ENCODE peak calls at places on chromosomes 5 and 9, in nine cellular contexts. W, T, J, O, A, Q, B, D and X are unnamed samples.

GRCh38 chr5:34977934-34978616 is 48.7 kb downstream of the DNAJC21 start:
- DNase-seq in O (no peak), A (peak), T (no peak), J (no peak), B (no peak), Q (no peak), W (no peak), D (no peak), X (no peak)

GRCh38 chr9:83475741-83476140 is 62.5 kb downstream of the FRMD3 start:
- DNase-seq in B (no peak), W (no peak), A (no peak), T (no peak), D (no peak), O (no peak), Q (no peak), J (no peak), X (no peak)

GRCh38 chr5:69418559-69418958 is 3.6 kb downstream of the MARVELD2 start:
- DNase-seq in Q (no peak), D (no peak), A (no peak), O (no peak), W (no peak), T (no peak), B (no peak), J (no peak), X (no peak)

GRCh38 chr9:129383005-129383414 is 204.9 kb upstream of the IER5L start:
- DNase-seq in Q (peak), A (peak), B (peak), J (no peak), D (no peak), T (peak), O (peak), W (peak), X (no peak)

GRCh38 chr9:130561056-130561455 is 18.3 kb upstream of the FUBP3 start:
- DNase-seq in T (no peak), J (no peak), A (peak), B (no peak), O (no peak), W (no peak), D (no peak), Q (no peak), X (no peak)

GRCh38 chr9:13502503-13502902 is 223.0 kb upstream of the MPDZ start:
- DNase-seq in W (no peak), T (no peak), J (no peak), A (no peak), B (no peak), O (peak), Q (no peak), D (no peak), X (no peak)

GRCh38 chr9:37619806-37620205 is 27.4 kb upstream of the TOMM5 start:
- DNase-seq in A (no peak), B (no peak), O (no peak), D (no peak), Q (no peak), T (no peak), J (no peak), W (no peak), X (no peak)

GRCh38 chr5:77249475-77249874 is 39.0 kb downstream of the PDE8B start:
- DNase-seq in T (no peak), Q (no peak), J (no peak), O (no peak), W (no peak), B (no peak), A (no peak), D (no peak), X (no peak)

GRCh38 chr5:130678637-130679036 is 486.4 kb downstream of the HINT1 start:
- DNase-seq in Q (no peak), D (no peak), B (no peak), T (no peak), J (no peak), A (no peak), W (no peak), O (no peak), X (no peak)

GRCh38 chr9:94760646-94761045 is 34.1 kb downstream of the AOPEP start:
- DNase-seq in W (no peak), B (no peak), J (no peak), T (no peak), D (no peak), O (no peak), Q (no peak), A (no peak), X (no peak)

GRCh38 chr5:180639743-180640300 is 9.6 kb downstream of the FLT4 start:
- DNase-seq in A (no peak), T (no peak), O (no peak), Q (no peak), B (peak), D (no peak), W (no peak), J (no peak), X (no peak)

GRCh38 chr5:71633255-71634155 is 46.4 kb downstream of the MCCC2 start:
- DNase-seq in J (no peak), T (no peak), B (no peak), W (no peak), O (no peak), A (no peak), Q (no peak), D (no peak), X (no peak)

GRCh38 chr5:125484272-125485002 is 738.0 kb upstream of the ZNF608 start:
- DNase-seq in Q (peak), A (peak), D (no peak), J (peak), W (peak), O (peak), B (peak), T (no peak), X (no peak)

GRCh38 chr5:67154518-67155206 is 41.9 kb downstream of the CD180 start:
- DNase-seq in T (no peak), B (no peak), Q (no peak), D (no peak), A (no peak), W (peak), O (no peak), J (no peak), X (no peak)

GRCh38 chr5:73312146-73312871 is 136.3 kb downstream of the FOXD1 start:
- DNase-seq in O (peak), D (no peak), T (peak), J (peak), Q (peak), A (no peak), W (no peak), B (no peak), X (no peak)

GRCh38 chr5:168227973-168228615 is 63.4 kb upstream of the WWC1 start:
- DNase-seq in J (no peak), B (no peak), D (peak), W (no peak), A (no peak), T (no peak), Q (no peak), O (no peak), X (no peak)

GRCh38 chr9:129273136-129273895 is 95.3 kb upstream of the IER5L start:
- DNase-seq in W (no peak), D (no peak), B (peak), O (no peak), Q (no peak), A (no peak), T (peak), J (no peak), X (no peak)

GRCh38 chr9:21287280-21287679 is 17.8 kb downstream of the IFNA5 start:
- DNase-seq in W (no peak), J (no peak), O (no peak), T (no peak), B (no peak), A (no peak), D (no peak), Q (no peak), X (no peak)

GRCh38 chr5:68994645-68995044 is 99.2 kb upstream of the SLC30A5 start:
- DNase-seq in W (no peak), B (no peak), A (no peak), Q (no peak), T (no peak), D (no peak), O (no peak), J (no peak), X (no peak)

GRCh38 chr9:34659592-34660253 is 2.7 kb downstream of the CCL27 start:
- DNase-seq in D (no peak), W (no peak), T (peak), B (no peak), J (peak), Q (no peak), O (no peak), A (peak), X (no peak)

GRCh38 chr5:17315710-17316221 is 98.3 kb downstream of the BASP1 start:
- DNase-seq in W (no peak), A (no peak), T (no peak), J (peak), O (no peak), Q (peak), D (no peak), B (no peak), X (no peak)

GRCh38 chr5:174624754-174625506 is 99.5 kb upstream of the MSX2 start:
- DNase-seq in D (no peak), J (no peak), Q (no peak), W (no peak), O (no peak), T (no peak), B (peak), A (no peak), X (no peak)

GRCh38 chr5:175383350-175383749 is 60.6 kb downstream of the DRD1 start:
- DNase-seq in D (no peak), Q (no peak), O (no peak), B (no peak), J (peak), A (no peak), W (peak), T (peak), X (no peak)

GRCh38 chr5:32265902-32266301 is 46.8 kb downstream of the MTMR12 start:
- DNase-seq in B (no peak), W (no peak), Q (no peak), J (no peak), A (no peak), D (no peak), O (no peak), T (no peak), X (no peak)

GRCh38 chr5:619444-619843 is 7.3 kb downstream of the CEP72 start:
- DNase-seq in B (peak), J (no peak), D (no peak), O (no peak), Q (no peak), A (no peak), T (no peak), W (no peak), X (no peak)

GRCh38 chr9:128150594-128151342 is 1.5 kb downstream of the LCN2 start:
- DNase-seq in A (no peak), J (no peak), O (no peak), D (no peak), Q (no peak), W (no peak), T (peak), B (no peak), X (no peak)

GRCh38 chr5:168291281-168291960 is at the start of gene WWC1:
- DNase-seq in J (peak), Q (peak), A (peak), B (no peak), O (peak), W (peak), D (peak), T (peak), X (no peak)

GRCh38 chr5:171965740-171966139 is 40.7 kb downstream of the FBXW11 start:
- DNase-seq in B (no peak), T (no peak), O (no peak), W (no peak), J (no peak), Q (no peak), A (no peak), D (no peak), X (peak)

GRCh38 chr5:15326932-15327331 is 173.0 kb upstream of the FBXL7 start:
- DNase-seq in J (no peak), T (no peak), W (no peak), Q (no peak), O (no peak), D (no peak), B (no peak), A (peak), X (no peak)

GRCh38 chr5:141326088-141326854 is 4.0 kb upstream of the PCDHGA1 start:
- DNase-seq in W (no peak), D (peak), J (peak), A (peak), Q (peak), B (peak), O (peak), T (peak), X (no peak)

GRCh38 chr5:154288145-154288544 is 97.6 kb downstream of the GALNT10 start:
- DNase-seq in O (no peak), B (peak), T (no peak), W (no peak), Q (peak), J (no peak), A (peak), D (no peak), X (no peak)

GRCh38 chr9:93978498-93978897 is 23.3 kb upstream of the BARX1 start:
- DNase-seq in A (peak), W (no peak), B (no peak), Q (no peak), J (no peak), O (no peak), D (no peak), T (peak), X (no peak)

GRCh38 chr9:73269430-73270101 is 117.9 kb downstream of the ANXA1 start:
- DNase-seq in B (no peak), D (no peak), W (peak), O (no peak), A (peak), J (peak), T (no peak), Q (no peak), X (no peak)

GRCh38 chr5:16700081-16700480 is 83.3 kb upstream of the RETREG1 start:
- DNase-seq in T (no peak), W (no peak), B (no peak), A (no peak), D (no peak), J (no peak), Q (no peak), O (no peak), X (no peak)

GRCh38 chr5:106172681-106173532 is 1497.8 kb downstream of the EFNA5 start:
- DNase-seq in O (no peak), W (no peak), D (no peak), J (no peak), B (no peak), T (no peak), A (peak), Q (no peak), X (no peak)